ENCODE peak calls at places on chromosomes 12 and 14, in nine cellular contexts. X is neuronal stem cell, T is GM23248, Y is right cardiac atrium, Q is H1, H is Panc1, R is ovary, U is psoas muscle, A is lower lobe of right lung. J is an unnamed sample.

GRCh38 chr14:62759796-62760195 is 285.5 kb downstream of the KCNH5 start:
- DNase-seq in Q (no peak), T (no peak), H (no peak), X (no peak), U (no peak), R (no peak), Y (no peak), A (no peak), J (no peak)

GRCh38 chr12:57614948-57615500 is 3.8 kb downstream of the ARHGEF25 start:
- DNase-seq in Q (no peak), X (no peak), U (no peak), H (no peak), T (no peak), A (no peak), Y (no peak), R (no peak), J (no peak)

GRCh38 chr12:98490491-98491453 is 24.6 kb upstream of the TMPO start:
- DNase-seq in R (peak; percentile 92), Y (peak; percentile 93), A (peak; percentile 86), U (peak; percentile 81), H (no peak), T (peak; percentile 86), Q (peak; percentile 94), X (peak; percentile 95), J (peak; percentile 99)

GRCh38 chr12:32902287-32902996 is 5.9 kb upstream of the PKP2 start:
- DNase-seq in T (no peak), H (no peak), U (no peak), Q (no peak), R (no peak), Y (no peak), X (no peak), A (no peak), J (no peak)

GRCh38 chr12:118052324-118053070 is 8.5 kb downstream of the WSB2 start:
- DNase-seq in A (peak; percentile 68), X (no peak), Y (peak; percentile 87), T (peak; percentile 96), H (peak; percentile 96), U (peak; percentile 79), Q (no peak), R (peak; percentile 66), J (no peak)

GRCh38 chr14:67674139-67674479 is 323 bp downstream of the VTI1B start:
- DNase-seq in U (peak; percentile 75), R (peak; percentile 72), Q (no peak), A (peak; percentile 85), T (peak; percentile 83), H (no peak), X (peak; percentile 63), Y (peak; percentile 89), J (peak; percentile 25)

GRCh38 chr14:34228663-34229001 is 233.4 kb downstream of the SPTSSA start:
- DNase-seq in H (no peak), T (no peak), A (no peak), R (no peak), Y (no peak), X (no peak), Q (no peak), U (no peak), J (no peak)

GRCh38 chr12:120259418-120260202 is 5.9 kb downstream of the PXN start:
- DNase-seq in H (no peak), Q (no peak), U (peak; percentile 68), T (peak; percentile 71), X (no peak), Y (peak; percentile 89), R (no peak), A (no peak), J (no peak)

GRCh38 chr14:38129705-38130104 is 78.0 kb upstream of the SSTR1 start:
- DNase-seq in H (no peak), X (no peak), Q (no peak), Y (no peak), R (no peak), A (no peak), U (no peak), T (no peak), J (no peak)

GRCh38 chr14:98819132-98819866 is 452.7 kb downstream of the BCL11B start:
- DNase-seq in U (no peak), R (peak; percentile 40), X (no peak), H (no peak), T (no peak), Q (peak; percentile 86), Y (no peak), A (no peak), J (peak; percentile 92)

GRCh38 chr12:42325326-42325775 is 543 bp downstream of the ZCRB1 start:
- DNase-seq in Q (no peak), U (no peak), A (no peak), H (no peak), X (no peak), T (no peak), Y (no peak), R (no peak), J (no peak)

GRCh38 chr12:132281021-132281420 is 48.4 kb downstream of the GALNT9 start:
- DNase-seq in Y (peak; percentile 46), R (no peak), Q (no peak), U (peak; percentile 4), T (peak; percentile 30), H (no peak), A (peak; percentile 21), X (no peak), J (no peak)

GRCh38 chr12:103823871-103824270 is 17.2 kb downstream of the NT5DC3 start:
- DNase-seq in Y (no peak), U (no peak), T (no peak), H (no peak), Q (no peak), R (no peak), X (no peak), A (no peak), J (no peak)

GRCh38 chr14:63508033-63508432 is 35.1 kb downstream of the PPP2R5E start:
- DNase-seq in Q (no peak), U (no peak), T (no peak), A (no peak), X (no peak), Y (peak; percentile 20), H (no peak), R (no peak), J (no peak)

GRCh38 chr12:42162198-42162597 is 17.5 kb upstream of the GXYLT1 start:
- DNase-seq in H (no peak), T (peak; percentile 21), A (no peak), U (no peak), R (no peak), Q (no peak), Y (no peak), X (no peak), J (no peak)

GRCh38 chr14:106070242-106070641 is 543.9 kb downstream of the TMEM121 start:
- DNase-seq in A (no peak), T (no peak), R (no peak), H (no peak), Y (no peak), X (no peak), U (no peak), Q (no peak), J (no peak)
- H3K9me3 ChIP-seq in A (no peaks in the 10 kb centered on the region), T (no peaks in the 10 kb centered on the region), R (no peaks in the 10 kb centered on the region), H (no peaks in the 10 kb centered on the region), Y (no peaks in the 10 kb centered on the region), X (no peaks in the 10 kb centered on the region), U (no peaks in the 10 kb centered on the region), Q (peaks cover 59% of the 10 kb centered on the region), J (peaks cover 4% of the 10 kb centered on the region)

DNA sequence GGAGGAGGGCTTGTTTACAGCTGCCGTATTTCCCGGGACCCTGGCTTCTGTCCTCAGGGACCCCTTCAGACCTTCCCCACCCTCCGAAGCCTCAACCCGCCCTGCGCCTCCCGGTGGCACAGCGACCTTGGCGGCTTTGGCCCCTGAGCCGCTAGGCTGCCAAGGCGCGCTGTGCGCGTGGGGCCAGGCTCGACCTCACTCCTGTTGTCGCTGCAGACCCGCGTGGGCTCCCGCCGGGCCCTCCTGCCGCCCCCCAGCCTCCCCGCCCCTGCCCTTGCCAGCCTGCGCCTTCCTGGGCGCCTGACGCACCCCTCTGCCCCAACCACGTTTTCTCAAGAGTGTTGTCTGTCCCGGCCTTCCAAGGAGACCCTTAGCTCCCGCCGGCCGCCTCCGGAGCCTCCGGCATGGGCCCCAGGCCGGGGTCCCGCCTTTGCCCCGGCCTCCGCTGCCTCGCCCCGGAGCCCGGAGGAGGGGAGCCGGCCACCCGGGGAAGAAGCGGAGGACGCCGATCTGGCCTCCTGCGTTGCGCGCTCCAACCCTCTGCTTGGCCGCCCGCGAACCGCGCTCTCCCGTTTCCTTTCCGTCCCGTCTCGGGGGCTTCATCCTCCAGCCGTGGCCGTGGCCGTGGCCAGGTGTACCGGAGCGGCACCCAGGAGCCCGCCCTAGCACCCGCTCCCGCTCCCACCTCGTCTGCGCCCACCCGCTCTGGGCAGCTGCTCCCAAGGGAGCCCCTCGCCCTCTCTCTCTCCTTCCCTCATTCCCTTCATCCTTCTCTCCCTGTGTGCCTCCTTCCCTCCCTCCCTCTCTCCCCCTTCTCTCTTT is 19.9 kb downstream of the PPP2R5C start:
- DNase-seq in Q (no peak), Y (peak; percentile 57), H (no peak), U (no peak), T (peak; percentile 62), A (no peak), R (peak; percentile 59), X (no peak), J (no peak)
- H3K4me3 ChIP-seq in Q (peak overlapping the region; percentile 78), Y (peak overlapping the region; percentile 55), H (peak overlapping the region; percentile 38), U (peak overlapping the region; percentile 75), T (peak overlapping the region; percentile 75), A (peak overlapping the region; percentile 61), R (peak overlapping the region; percentile 48), X (peak overlapping the region; percentile 35), J (peak overlapping the region; percentile 71)

GRCh38 chr12:107794451-107794850 is 19.9 kb downstream of the ASCL4 start:
- DNase-seq in X (no peak), Q (no peak), A (no peak), H (no peak), U (no peak), Y (no peak), R (no peak), T (no peak), J (no peak)
- H3K4me1 ChIP-seq in X (no peaks in the 10 kb centered on the region), Q (no peaks in the 10 kb centered on the region), A (no peaks in the 10 kb centered on the region), H (no peaks in the 10 kb centered on the region), U (no peaks in the 10 kb centered on the region), Y (no peaks in the 10 kb centered on the region), R (no peaks in the 10 kb centered on the region), T (no peaks in the 10 kb centered on the region), J (no peaks in the 10 kb centered on the region)

GRCh38 chr12:31868980-31869379 is 90.2 kb upstream of the RESF1 start:
- DNase-seq in A (no peak), T (peak; percentile 56), H (no peak), U (no peak), X (no peak), Q (no peak), Y (peak; percentile 52), R (peak; percentile 76), J (no peak)
- H3K9me3 ChIP-seq in A (no peaks in the 10 kb centered on the region), T (no peaks in the 10 kb centered on the region), H (no peaks in the 10 kb centered on the region), U (no peaks in the 10 kb centered on the region), X (no peaks in the 10 kb centered on the region), Q (peaks cover 4% of the 10 kb centered on the region), Y (no peaks in the 10 kb centered on the region), R (no peaks in the 10 kb centered on the region), J (no peaks in the 10 kb centered on the region)

GRCh38 chr12:48970702-48971334 is 717 bp downstream of the WNT10B start:
- DNase-seq in Q (no peak), H (no peak), X (no peak), T (no peak), A (no peak), U (no peak), Y (peak; percentile 57), R (no peak), J (no peak)
- H3K4me3 ChIP-seq in Q (peak overlapping the region; percentile 49), H (peak overlapping the region; percentile 34), X (peak overlapping the region; percentile 42), T (peak overlapping the region; percentile 66), A (peak overlapping the region; percentile 43), U (no peak overlapping the region), Y (peak overlapping the region; percentile 29), R (no peak overlapping the region), J (no peak overlapping the region)

J was measured in iPS DF 6.9.